ENCODE peak calls at places on chromosomes 5 and 9, in four cellular contexts. One of them, this sample, is unnamed.

GRCh38 chr5:139685886-139686285 is 37.7 kb downstream of the CXXC5 start:
- DNase-seq in GM23248: no peak
- DNase-seq in HCT116: no peak
- DNase-seq in AG09309: no peak
- DNase-seq in this sample: no peak

GRCh38 chr5:159416438-159416837 is 86.2 kb upstream of the IL12B start:
- DNase-seq in AG09309: no peak
- DNase-seq in HCT116: no peak
- DNase-seq in GM23248: no peak
- DNase-seq in this sample: no peak

GRCh38 chr5:154977409-154977808 is 36.1 kb upstream of the KIF4B start:
- DNase-seq in GM23248: peak
- DNase-seq in HCT116: no peak
- DNase-seq in AG09309: no peak
- DNase-seq in this sample: peak

GRCh38 chr5:174311531-174312269 is 266.2 kb downstream of the NSG2 start:
- DNase-seq in HCT116: no peak
- DNase-seq in AG09309: no peak
- DNase-seq in GM23248: peak
- DNase-seq in this sample: peak

GRCh38 chr5:141914154-141914743 is 9.4 kb upstream of the DELE1 start:
- DNase-seq in AG09309: no peak
- DNase-seq in GM23248: peak
- DNase-seq in HCT116: no peak
- DNase-seq in this sample: no peak

GRCh38 chr5:173710528-173710927 is 94.1 kb upstream of the BOD1 start:
- DNase-seq in HCT116: no peak
- DNase-seq in AG09309: no peak
- DNase-seq in GM23248: no peak
- DNase-seq in this sample: no peak

GRCh38 chr5:1908931-1909330 is 26.2 kb upstream of the IRX4 start:
- DNase-seq in HCT116: no peak
- DNase-seq in GM23248: no peak
- DNase-seq in AG09309: no peak
- DNase-seq in this sample: no peak

GRCh38 chr5:56003179-56003578 is 8.4 kb upstream of the IL6ST start:
- DNase-seq in AG09309: no peak
- DNase-seq in HCT116: peak
- DNase-seq in GM23248: peak
- DNase-seq in this sample: peak

GRCh38 chr9:30075022-30075421 is 2309.4 kb upstream of the ACO1 start:
- DNase-seq in AG09309: no peak
- DNase-seq in HCT116: no peak
- DNase-seq in GM23248: no peak
- DNase-seq in this sample: no peak

GRCh38 chr5:58439094-58439644 is 20.7 kb downstream of the PLK2 start:
- DNase-seq in GM23248: no peak
- DNase-seq in HCT116: no peak
- DNase-seq in AG09309: no peak
- DNase-seq in this sample: no peak

GRCh38 chr5:50595199-50595598 is 71.2 kb upstream of the PARP8 start:
- DNase-seq in GM23248: peak
- DNase-seq in AG09309: peak
- DNase-seq in HCT116: peak
- DNase-seq in this sample: peak

GRCh38 chr9:85900504-85901201 is 40.3 kb upstream of the NAA35 start:
- DNase-seq in AG09309: no peak
- DNase-seq in GM23248: peak
- DNase-seq in HCT116: peak
- DNase-seq in this sample: peak

GRCh38 chr9:79974806-79975422 is 403.1 kb downstream of the TLE4 start:
- DNase-seq in AG09309: no peak
- DNase-seq in GM23248: no peak
- DNase-seq in HCT116: no peak
- DNase-seq in this sample: no peak

GRCh38 chr5:115807654-115808052 is 8.8 kb downstream of the CDO1 start:
- DNase-seq in HCT116: no peak
- DNase-seq in AG09309: no peak
- DNase-seq in GM23248: no peak
- DNase-seq in this sample: peak

GRCh38 chr5:179051784-179052183 is 8.4 kb upstream of the ZNF354C start:
- DNase-seq in GM23248: no peak
- DNase-seq in HCT116: no peak
- DNase-seq in AG09309: no peak
- DNase-seq in this sample: no peak

GRCh38 chr9:127574089-127574921 is 37.8 kb upstream of the STXBP1 start:
- DNase-seq in GM23248: peak
- DNase-seq in AG09309: no peak
- DNase-seq in HCT116: no peak
- DNase-seq in this sample: peak

GRCh38 chr5:143913008-143913752 is 101.2 kb downstream of the HMHB1 start:
- DNase-seq in GM23248: peak
- DNase-seq in AG09309: peak
- DNase-seq in HCT116: no peak
- DNase-seq in this sample: peak

GRCh38 chr5:10201223-10201868 is 48.3 kb downstream of the ATPSCKMT start:
- DNase-seq in HCT116: no peak
- DNase-seq in GM23248: no peak
- DNase-seq in AG09309: no peak
- DNase-seq in this sample: peak

GRCh38 chr5:14167211-14167845 is 24.2 kb downstream of the TRIO start:
- DNase-seq in GM23248: peak
- DNase-seq in HCT116: no peak
- DNase-seq in AG09309: no peak
- DNase-seq in this sample: peak

GRCh38 chr5:37871023-37871815 is 31.4 kb upstream of the GDNF start:
- DNase-seq in AG09309: peak
- DNase-seq in HCT116: no peak
- DNase-seq in GM23248: peak
- DNase-seq in this sample: peak

GRCh38 chr5:124755565-124755964 is 9.1 kb upstream of the ZNF608 start:
- DNase-seq in HCT116: no peak
- DNase-seq in AG09309: no peak
- DNase-seq in GM23248: peak
- DNase-seq in this sample: peak

GRCh38 chr9:130058887-130059286 is 5.2 kb downstream of the GPR107 start:
- DNase-seq in HCT116: no peak
- DNase-seq in AG09309: no peak
- DNase-seq in GM23248: no peak
- DNase-seq in this sample: no peak

GRCh38 chr9:104808030-104808614 is 44.2 kb downstream of the NIPSNAP3B start:
- DNase-seq in AG09309: no peak
- DNase-seq in HCT116: no peak
- DNase-seq in GM23248: peak
- DNase-seq in this sample: peak

GRCh38 chr5:42898760-42899159 is 87.1 kb upstream of the SELENOP start:
- DNase-seq in AG09309: no peak
- DNase-seq in HCT116: no peak
- DNase-seq in GM23248: no peak
- DNase-seq in this sample: no peak

GRCh38 chr5:42896523-42896922 is 84.8 kb upstream of the SELENOP start:
- DNase-seq in GM23248: no peak
- DNase-seq in AG09309: no peak
- DNase-seq in HCT116: no peak
- DNase-seq in this sample: no peak

DNA sequence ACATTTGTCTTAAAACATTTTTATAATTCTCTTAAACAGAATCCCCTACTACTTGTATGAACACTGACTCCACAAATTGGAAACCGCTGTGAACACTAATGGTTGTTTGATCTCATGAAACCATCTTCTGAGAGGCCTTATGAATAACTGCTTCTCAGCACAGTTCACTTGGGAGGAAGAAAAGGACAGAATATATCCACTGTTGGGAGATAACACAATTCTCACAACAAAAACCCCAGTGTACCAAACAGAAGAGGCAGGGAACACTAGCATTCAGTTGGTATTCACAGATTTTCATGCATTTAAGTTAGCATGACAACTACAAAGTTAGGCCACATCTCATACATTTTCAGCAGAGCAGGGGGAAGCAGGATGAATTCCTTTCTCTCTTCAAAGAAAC is 89.0 kb upstream of the SELENOP start:
- DNase-seq in GM23248: no peak
- DNase-seq in AG09309: no peak
- DNase-seq in HCT116: no peak
- DNase-seq in this sample: no peak
- H3K4me3 ChIP-seq in GM23248: no peak
- H3K4me3 ChIP-seq in AG09309: no peak
- H3K4me3 ChIP-seq in HCT116: no peak
- H3K4me3 ChIP-seq in this sample: no peak

GRCh38 chr9:4144869-4145268 is 155.0 kb downstream of the GLIS3 start:
- DNase-seq in GM23248: peak
- DNase-seq in AG09309: no peak
- DNase-seq in HCT116: no peak
- DNase-seq in this sample: peak
- H3K4me3 ChIP-seq in GM23248: peak
- H3K4me3 ChIP-seq in AG09309: peak
- H3K4me3 ChIP-seq in HCT116: no peak
- H3K4me3 ChIP-seq in this sample: no peak

GRCh38 chr5:81687292-81687691 is 63.6 kb downstream of the SSBP2 start:
- DNase-seq in HCT116: no peak
- DNase-seq in GM23248: no peak
- DNase-seq in AG09309: no peak
- DNase-seq in this sample: no peak

GRCh38 chr5:81688215-81688614 is 62.7 kb downstream of the SSBP2 start:
- DNase-seq in AG09309: no peak
- DNase-seq in HCT116: no peak
- DNase-seq in GM23248: no peak
- DNase-seq in this sample: no peak

GRCh38 chr5:81679885-81680284 is 71.0 kb downstream of the SSBP2 start:
- DNase-seq in GM23248: no peak
- DNase-seq in AG09309: no peak
- DNase-seq in HCT116: no peak
- DNase-seq in this sample: no peak

DNA sequence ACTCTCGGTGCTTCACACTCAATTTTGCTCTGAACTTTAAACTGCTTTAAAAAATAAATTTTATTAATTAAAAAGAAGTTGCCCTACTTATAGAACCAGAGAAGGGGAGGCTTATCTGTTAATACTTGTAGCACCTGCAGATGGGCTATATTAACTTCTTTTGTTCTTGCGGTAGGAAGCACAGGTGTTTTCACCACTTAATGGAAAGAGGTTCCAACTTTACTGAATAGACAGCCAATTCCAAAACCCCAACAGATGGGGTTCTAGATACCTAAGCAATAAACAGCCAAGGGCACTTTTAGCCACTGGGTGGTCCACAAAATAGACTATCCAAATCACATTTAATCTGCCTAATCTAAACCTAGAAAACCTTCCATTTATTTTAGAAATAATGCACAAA is 65.4 kb downstream of the SSBP2 start:
- DNase-seq in AG09309: no peak
- DNase-seq in HCT116: no peak
- DNase-seq in GM23248: no peak
- DNase-seq in this sample: no peak
- H3K4me3 ChIP-seq in AG09309: no peak
- H3K4me3 ChIP-seq in HCT116: no peak
- H3K4me3 ChIP-seq in GM23248: no peak
- H3K4me3 ChIP-seq in this sample: no peak

DNA sequence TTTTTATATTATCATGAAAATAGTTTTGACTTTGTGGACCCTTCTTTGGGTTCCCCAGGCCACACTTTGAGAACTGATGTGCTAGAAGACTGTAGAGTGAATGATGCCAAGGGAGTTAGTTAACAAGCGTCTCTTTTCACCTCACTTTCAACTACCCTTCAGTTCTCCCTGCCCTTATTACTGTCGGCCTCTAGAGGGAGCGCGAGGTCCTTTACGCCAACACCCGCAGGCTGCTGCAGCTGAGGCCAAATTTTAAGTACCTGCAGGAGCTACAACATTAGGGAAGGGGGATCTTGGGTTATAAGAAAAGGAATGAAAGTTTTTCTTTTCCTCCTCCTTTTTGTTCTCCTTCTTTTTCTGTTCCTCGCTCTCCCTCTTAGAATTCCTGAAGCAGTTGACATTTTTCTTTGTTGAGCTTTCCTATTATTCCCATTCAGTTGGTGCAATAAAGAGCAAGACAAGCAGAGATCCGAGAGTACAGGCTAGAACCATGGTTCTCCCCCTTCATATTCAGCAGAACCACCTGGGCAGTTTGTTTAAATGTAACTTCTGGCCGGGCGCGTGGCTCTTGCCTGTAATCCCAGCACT is 84.0 kb downstream of the ZFAND5 start:
- DNase-seq in AG09309: no peak
- DNase-seq in HCT116: peak
- DNase-seq in GM23248: peak
- DNase-seq in this sample: peak
- H3K4me3 ChIP-seq in AG09309: no peak
- H3K4me3 ChIP-seq in HCT116: no peak
- H3K4me3 ChIP-seq in GM23248: no peak
- H3K4me3 ChIP-seq in this sample: no peak

GRCh38 chr9:93096811-93097382 is 880 bp downstream of the CARD19 start:
- DNase-seq in AG09309: no peak
- DNase-seq in GM23248: peak
- DNase-seq in HCT116: no peak
- DNase-seq in this sample: no peak

GRCh38 chr9:93100265-93100636 is 4.2 kb downstream of the CARD19 start:
- DNase-seq in AG09309: no peak
- DNase-seq in GM23248: no peak
- DNase-seq in HCT116: no peak
- DNase-seq in this sample: no peak

GRCh38 chr9:93098236-93098946 is 2.4 kb downstream of the CARD19 start:
- DNase-seq in AG09309: peak
- DNase-seq in GM23248: peak
- DNase-seq in HCT116: peak
- DNase-seq in this sample: peak

GRCh38 chr9:93097496-93098205 is 1.6 kb downstream of the CARD19 start:
- DNase-seq in HCT116: no peak
- DNase-seq in AG09309: no peak
- DNase-seq in GM23248: peak
- DNase-seq in this sample: no peak

GRCh38 chr9:93099551-93100264 is 3.7 kb downstream of the CARD19 start:
- DNase-seq in GM23248: no peak
- DNase-seq in AG09309: no peak
- DNase-seq in HCT116: no peak
- DNase-seq in this sample: no peak
- H3K4me3 ChIP-seq in GM23248: no peak
- H3K4me3 ChIP-seq in AG09309: no peak
- H3K4me3 ChIP-seq in HCT116: no peak
- H3K4me3 ChIP-seq in this sample: no peak

GRCh38 chr9:125529589-125530515 is 177.2 kb downstream of the MAPKAP1 start:
- DNase-seq in HCT116: no peak
- DNase-seq in AG09309: no peak
- DNase-seq in GM23248: no peak
- DNase-seq in this sample: no peak
- H3K4me3 ChIP-seq in HCT116: no peak
- H3K4me3 ChIP-seq in AG09309: no peak
- H3K4me3 ChIP-seq in GM23248: no peak
- H3K4me3 ChIP-seq in this sample: no peak

DNA sequence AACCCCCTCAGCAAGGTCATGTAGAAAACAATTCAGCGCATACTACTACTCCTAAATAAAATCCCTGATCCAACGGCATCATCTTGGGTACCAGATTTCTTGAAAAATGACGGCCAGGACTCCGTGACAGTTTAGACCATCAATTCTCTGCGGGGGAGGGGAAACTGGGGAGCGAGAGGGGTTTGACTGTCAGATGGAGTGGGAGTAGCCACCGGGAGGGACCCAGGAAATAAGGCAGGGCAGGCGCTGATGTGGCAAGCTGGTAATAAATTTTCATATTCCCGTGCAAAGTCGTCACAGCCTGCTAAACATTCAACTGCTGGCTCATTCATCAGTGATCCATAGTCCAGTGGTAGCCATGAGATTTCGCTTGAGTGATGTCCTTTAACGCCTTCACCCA is 447 bp upstream of the CDH18 start:
- DNase-seq in HCT116: no peak
- DNase-seq in GM23248: no peak
- DNase-seq in AG09309: no peak
- DNase-seq in this sample: no peak
- H3K4me3 ChIP-seq in HCT116: no peak
- H3K4me3 ChIP-seq in GM23248: peak
- H3K4me3 ChIP-seq in AG09309: peak
- H3K4me3 ChIP-seq in this sample: no peak

This sample was measured in fibroblast of mammary gland.